ENCODE peak calls at places on chromosomes 5 and 9, in four cellular contexts. L is choroid plexus epithelial cell, R is upper lobe of right lung, J is lung. X is an unnamed sample.

GRCh38 chr9:124399323-124399962 is 15.8 kb downstream of the PSMB7 start:
- DNase-seq in L (peak), R (no peak), J (no peak), X (no peak)

GRCh38 chr5:130520211-130520610 is 615.9 kb downstream of the CHSY3 start:
- DNase-seq in L (peak), R (no peak), J (no peak), X (no peak)

GRCh38 chr5:134458234-134458633 is 46.6 kb upstream of the CDKN2AIPNL start:
- DNase-seq in L (peak), R (no peak), J (no peak), X (no peak)

GRCh38 chr5:35598707-35599370 is 18.8 kb upstream of the SPEF2 start:
- DNase-seq in L (peak), R (no peak), J (no peak), X (no peak)

GRCh38 chr9:85925493-85925892 is 15.5 kb upstream of the NAA35 start:
- DNase-seq in L (no peak), R (no peak), J (no peak), X (no peak)

GRCh38 chr9:34197756-34198711 is 19.2 kb downstream of the UBAP1 start:
- DNase-seq in L (no peak), R (peak), J (no peak), X (no peak)

GRCh38 chr9:91944711-91945110 is 5.3 kb downstream of the ROR2 start:
- DNase-seq in L (no peak), R (no peak), J (no peak), X (no peak)

GRCh38 chr9:133664651-133665050 is 28.5 kb downstream of the DBH start:
- DNase-seq in L (no peak), R (no peak), J (no peak), X (no peak)

GRCh38 chr5:58133631-58134296 is 326.1 kb downstream of the PLK2 start:
- DNase-seq in L (peak), R (no peak), J (no peak), X (no peak)

GRCh38 chr5:162274684-162275083 is 207.1 kb downstream of the GABRG2 start:
- DNase-seq in L (no peak), R (no peak), J (no peak), X (no peak)

GRCh38 chr5:55572011-55572410 is 37.2 kb upstream of the PLPP1 start:
- DNase-seq in L (no peak), R (no peak), J (no peak), X (no peak)

GRCh38 chr5:170028124-170028523 is 47.8 kb upstream of the INSYN2B start:
- DNase-seq in L (peak), R (no peak), J (no peak), X (no peak)

DNA sequence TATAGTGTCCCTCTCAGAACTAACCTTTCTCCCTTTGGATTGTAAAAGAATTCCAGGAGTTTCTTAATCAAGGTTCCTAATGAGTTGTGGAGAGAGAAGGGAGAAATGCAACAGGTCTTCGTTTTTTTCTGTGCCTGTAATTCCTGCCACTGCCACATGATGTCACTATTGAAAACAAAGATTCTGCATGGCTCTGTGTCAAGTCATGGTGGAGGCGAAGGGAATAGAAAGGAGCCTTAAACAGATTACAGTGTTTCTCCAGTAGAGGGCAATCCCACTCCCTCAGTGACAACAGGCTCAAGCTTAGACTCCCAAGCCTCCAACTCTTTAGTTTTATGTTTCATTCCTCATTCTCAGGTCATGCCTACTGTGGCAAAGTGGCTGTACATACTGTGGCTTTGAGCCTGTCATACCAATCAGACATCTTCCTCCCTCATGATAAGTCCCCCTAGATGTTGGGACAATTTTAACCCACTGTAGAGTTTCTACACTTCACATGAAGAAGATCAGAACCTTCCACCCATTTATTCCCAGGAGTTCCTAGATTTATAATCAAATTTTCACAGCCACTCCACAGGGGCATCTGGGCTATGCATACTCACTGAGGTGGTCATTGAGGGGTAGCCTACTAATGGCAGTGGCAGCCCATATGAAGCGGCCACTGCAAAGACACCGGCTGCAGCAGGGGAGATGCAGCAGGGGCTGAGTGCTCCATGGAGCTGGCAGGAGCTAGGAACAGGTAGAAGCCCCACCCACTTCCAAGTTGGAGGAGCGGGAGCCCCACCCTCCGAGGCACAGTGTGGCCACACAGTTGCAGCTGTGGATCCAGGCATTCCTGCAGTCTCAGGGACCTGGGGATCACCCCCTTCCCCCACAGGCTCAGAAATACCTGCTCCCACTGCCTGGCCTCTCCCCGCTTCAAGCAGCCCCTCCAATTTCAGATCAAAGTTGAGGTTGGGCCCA is 97.4 kb upstream of the TRIM32 start:
- DNase-seq in L (peak), R (no peak), J (no peak), X (peak)
- TF ChIP-seq CTCF in L (peak), R (peak), J (no peak), X (peak)

DNA sequence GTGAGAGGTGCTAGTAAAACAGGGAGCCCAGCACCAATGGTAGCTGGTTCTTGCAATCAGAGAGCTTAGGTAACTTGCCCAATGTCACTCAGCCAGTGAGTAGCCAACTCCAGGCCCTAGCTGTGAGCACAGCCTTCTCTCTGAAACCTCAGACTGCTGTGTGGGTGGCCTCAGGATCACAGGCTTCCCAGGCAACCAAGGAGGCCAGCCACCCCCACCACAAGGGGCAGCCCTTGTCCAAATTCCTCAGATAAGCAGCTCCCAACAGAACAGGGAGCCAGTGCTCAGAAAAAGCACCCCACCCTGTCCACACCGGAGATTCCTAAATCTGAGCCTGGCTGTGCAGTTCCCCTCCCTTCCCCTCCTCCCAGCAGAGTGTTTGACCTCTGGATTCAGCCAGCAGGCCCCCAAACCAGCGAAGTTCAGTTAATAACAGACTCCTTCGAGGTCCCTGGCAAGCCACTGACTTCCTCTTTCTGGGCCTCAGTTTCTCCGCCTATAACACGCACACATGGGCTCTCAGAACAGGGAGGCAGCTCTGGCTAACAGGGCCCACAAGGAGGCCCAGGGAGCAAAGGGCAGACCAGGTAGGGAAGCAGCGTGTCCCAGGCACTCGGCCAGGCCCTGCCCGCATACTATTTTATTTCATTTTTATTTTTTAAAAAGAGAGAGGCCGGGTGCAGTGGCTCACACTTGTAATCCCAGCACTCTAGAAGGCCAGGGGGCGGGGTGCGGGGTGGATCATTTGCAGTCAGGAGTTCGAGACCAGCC is 2.7 kb downstream of the EEIG1 start:
- DNase-seq in L (peak), R (peak), J (peak), X (no peak)
- H3K4me3 ChIP-seq in L (peak), R (peak), J (no peak), X (peak)

GRCh38 chr5:125175348-125176004 is 429.0 kb upstream of the ZNF608 start:
- DNase-seq in L (no peak), R (no peak), J (no peak), X (no peak)
- TF ChIP-seq CTCF in L (no peak), R (no peak), J (no peak), X (no peak)

DNA sequence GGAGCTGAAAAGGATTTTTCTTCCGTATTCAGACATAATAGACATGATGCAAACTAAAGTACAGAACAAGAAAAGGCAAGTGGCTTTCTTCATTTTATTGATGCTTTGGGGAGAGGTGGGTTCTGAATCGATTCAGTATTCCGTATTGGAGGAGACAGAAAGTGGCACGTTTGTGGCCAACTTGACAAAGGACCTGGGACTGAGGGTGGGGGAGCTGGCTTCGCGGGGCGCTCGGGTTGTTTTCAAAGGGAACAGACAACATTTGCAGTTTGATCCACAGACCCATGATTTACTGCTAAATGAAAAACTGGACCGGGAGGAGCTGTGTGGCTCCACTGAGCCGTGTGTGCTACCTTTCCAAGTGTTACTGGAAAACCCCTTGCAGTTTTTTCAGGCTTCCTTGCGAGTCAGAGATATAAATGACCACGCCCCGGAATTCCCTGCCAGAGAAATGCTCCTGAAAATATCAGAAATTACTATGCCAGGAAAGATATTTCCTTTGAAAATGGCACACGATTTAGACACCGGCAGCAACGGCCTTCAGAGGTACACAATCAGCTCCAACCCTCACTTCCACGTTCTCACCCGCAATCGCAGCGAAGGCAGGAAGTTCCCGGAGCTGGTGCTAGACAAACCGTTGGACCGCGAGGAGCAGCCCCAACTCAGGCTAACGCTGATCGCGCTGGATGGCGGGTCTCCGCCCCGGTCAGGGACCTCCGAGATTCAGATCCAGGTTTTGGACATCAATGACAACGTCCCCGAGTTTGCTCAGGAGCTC is 547 bp downstream of the PCDHB6 start:
- DNase-seq in L (no peak), R (no peak), J (no peak), X (no peak)
- H3K4me3 ChIP-seq in L (no peak), R (peak), J (no peak), X (no peak)

GRCh38 chr5:168947212-168947868 is 353.6 kb downstream of the SLIT3 start:
- DNase-seq in L (peak), R (no peak), J (no peak), X (no peak)
- TF ChIP-seq CTCF in L (peak), R (peak), J (no peak), X (peak)

GRCh38 chr9:94875300-94876063 is 149.0 kb downstream of the AOPEP start:
- DNase-seq in L (no peak), R (no peak), J (no peak), X (peak)
- H3K4me3 ChIP-seq in L (no peak), R (no peak), J (no peak), X (no peak)

DNA sequence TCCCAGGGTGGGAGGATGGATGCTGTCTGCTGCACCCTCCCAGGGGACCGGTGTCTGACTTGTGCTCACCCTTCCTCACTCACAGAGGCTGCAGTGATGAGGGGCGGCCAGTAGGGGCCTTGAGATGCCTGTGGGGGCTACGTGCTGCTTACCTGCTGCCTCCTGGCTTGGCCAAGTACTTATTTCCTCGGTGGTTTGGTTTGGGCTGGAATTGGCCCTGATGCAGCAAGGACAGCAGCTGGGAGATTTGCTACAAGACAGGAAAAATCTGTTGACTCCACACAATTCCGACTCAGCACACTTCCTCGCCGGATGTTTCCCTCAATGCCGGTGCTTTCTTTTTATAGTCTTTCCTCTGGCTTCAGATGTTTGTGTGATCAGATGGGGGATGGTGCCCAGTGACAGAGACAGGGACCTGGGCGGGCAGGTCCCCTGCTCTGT is 6.6 kb downstream of the PCDH12 start:
- DNase-seq in L (peak), R (no peak), J (no peak), X (no peak)
- TF ChIP-seq CTCF in L (peak), R (peak), J (no peak), X (peak)

DNA sequence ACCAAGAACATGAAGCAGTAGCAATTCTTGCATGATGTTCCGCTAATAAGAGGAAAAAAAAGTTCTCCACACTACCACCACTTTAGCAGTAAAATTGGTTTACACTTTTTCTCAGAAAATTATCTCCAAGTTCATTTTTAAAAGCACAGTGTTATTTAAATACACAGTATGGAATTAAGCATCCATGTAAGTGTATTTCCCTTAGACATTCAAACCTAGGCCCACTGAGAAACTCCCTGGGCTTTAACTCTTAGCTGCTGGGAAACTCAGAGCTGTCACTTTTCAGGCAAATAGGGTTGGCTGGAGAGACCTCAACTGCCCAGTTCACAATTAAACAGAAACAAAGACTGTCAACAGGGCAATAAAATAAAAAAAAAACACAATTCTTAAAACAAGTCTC is 2.7 kb downstream of the GNAQ start:
- DNase-seq in L (no peak), R (no peak), J (no peak), X (no peak)
- H3K4me3 ChIP-seq in L (peak), R (peak), J (no peak), X (no peak)

GRCh38 chr9:95096381-95096780 is 221.1 kb downstream of the FANCC start:
- DNase-seq in L (no peak), R (no peak), J (no peak), X (no peak)
- TF ChIP-seq CTCF in L (peak), R (no peak), J (no peak), X (no peak)

X was measured in GM12864.